ENCODE peak calls at places on chromosomes 5 and 9, in nine cellular contexts. M is iris pigment epithelial cell; T is NCI-H748 treated with DMSO at 0.1 percent for 48 hours; R is stimulated activated effector memory CD8-positive, alpha-beta T cell treated with anti-CD3 and anti-CD28 coated beads, Interleukin-12 subunit alpha, Interleukin-12 subunit beta, amount 100 ng/mL, for 72 hours; F is heart right ventricle; I is cardiac fibroblast; V is GM06990; E is activated T-cell treated with anti-CD3 and anti-CD28 coated beads for 48 hours; B is OCI-LY7. W is an unnamed sample.

GRCh38 chr9:4507731-4508130 is 17.5 kb downstream of the SLC1A1 start:
- DNase-seq in M (no peak), T (no peak), R (no peak), F (no peak), I (no peak), V (no peak), E (no peak), B (no peak), W (no peak)

GRCh38 chr9:13279284-13280162 is at the start of gene MPDZ:
- DNase-seq in M (peak; percentile 78), T (peak; percentile 34), R (no peak), F (peak; percentile 73), I (peak; percentile 82), V (no peak), E (no peak), B (no peak), W (no peak)

GRCh38 chr9:111287127-111287526 is 42.9 kb downstream of the OR2K2 start:
- DNase-seq in M (peak; percentile 71), T (no peak), R (no peak), F (no peak), I (peak; percentile 56), V (no peak), E (no peak), B (no peak), W (no peak)

GRCh38 chr9:91428431-91428830 is 4.8 kb upstream of the NFIL3 start:
- DNase-seq in M (peak; percentile 42), T (no peak), R (no peak), F (no peak), I (peak; percentile 51), V (no peak), E (no peak), B (no peak), W (no peak)

GRCh38 chr5:172283020-172283861 is at the start of gene UBTD2:
- DNase-seq in M (peak; percentile 78), T (peak; percentile 60), R (no peak), F (peak; percentile 89), I (peak; percentile 85), V (peak; percentile 84), E (peak; percentile 72), B (peak; percentile 82), W (peak; percentile 59)

GRCh38 chr5:146699729-146700430 is 178.7 kb downstream of the PPP2R2B start:
- DNase-seq in M (no peak), T (no peak), R (no peak), F (no peak), I (no peak), V (no peak), E (no peak), B (no peak), W (no peak)

GRCh38 chr5:78920604-78921003 is 64.5 kb downstream of the ARSB start:
- DNase-seq in M (peak; percentile 45), T (no peak), R (no peak), F (no peak), I (peak; percentile 60), V (no peak), E (no peak), B (peak; percentile 43), W (no peak)

GRCh38 chr9:127809562-127810377 is 7.1 kb downstream of the FPGS start:
- DNase-seq in M (peak; percentile 33), T (no peak), R (no peak), F (peak; percentile 50), I (peak; percentile 68), V (no peak), E (no peak), B (peak; percentile 68), W (no peak)

GRCh38 chr5:32258406-32258805 is 54.3 kb downstream of the MTMR12 start:
- DNase-seq in M (peak; percentile 21), T (no peak), R (no peak), F (no peak), I (no peak), V (no peak), E (no peak), B (no peak), W (no peak)

GRCh38 chr9:6959275-6960000 is 201.7 kb downstream of the KDM4C start:
- DNase-seq in M (no peak), T (no peak), R (no peak), F (no peak), I (no peak), V (no peak), E (no peak), B (no peak), W (no peak)

GRCh38 chr9:95091574-95091970 is 225.9 kb downstream of the FANCC start:
- DNase-seq in M (peak; percentile 42), T (no peak), R (no peak), F (no peak), I (no peak), V (no peak), E (no peak), B (no peak), W (no peak)

GRCh38 chr5:54217826-54218503 is 92.4 kb downstream of the ARL15 start:
- DNase-seq in M (peak; percentile 75), T (peak; percentile 72), R (no peak), F (no peak), I (peak; percentile 87), V (no peak), E (no peak), B (peak; percentile 47), W (no peak)

GRCh38 chr5:36417221-36417620 is 115.5 kb upstream of the RANBP3L start:
- DNase-seq in M (no peak), T (no peak), R (no peak), F (no peak), I (no peak), V (no peak), E (no peak), B (no peak), W (no peak)

GRCh38 chr5:33440482-33441240 is at the start of gene TARS1:
- DNase-seq in M (peak; percentile 100), T (peak; percentile 100), R (peak; percentile 98), F (peak; percentile 95), I (peak; percentile 100), V (peak; percentile 94), E (peak; percentile 89), B (peak; percentile 96), W (peak; percentile 91)

GRCh38 chr9:136544549-136545064 is 1.2 kb downstream of the NOTCH1 start:
- DNase-seq in M (peak; percentile 11), T (no peak), R (peak; percentile 78), F (peak; percentile 79), I (peak; percentile 34), V (peak; percentile 60), E (peak; percentile 59), B (peak; percentile 25), W (peak; percentile 47)

GRCh38 chr9:22954964-22955363 is 508.3 kb downstream of the DMRTA1 start:
- DNase-seq in M (no peak), T (no peak), R (no peak), F (no peak), I (no peak), V (no peak), E (no peak), B (no peak), W (no peak)

GRCh38 chr9:23772384-23772783 is 53.7 kb downstream of the ELAVL2 start:
- DNase-seq in M (no peak), T (no peak), R (no peak), F (no peak), I (no peak), V (no peak), E (no peak), B (no peak), W (no peak)

GRCh38 chr5:91206103-91206502 is 177.0 kb downstream of the ARRDC3 start:
- DNase-seq in M (no peak), T (no peak), R (no peak), F (no peak), I (no peak), V (no peak), E (no peak), B (no peak), W (no peak)

GRCh38 chr5:125004009-125004408 is 257.6 kb upstream of the ZNF608 start:
- DNase-seq in M (peak; percentile 3), T (no peak), R (no peak), F (no peak), I (no peak), V (no peak), E (no peak), B (no peak), W (no peak)

W was measured in naive thymus-derived CD8-positive, alpha-beta T cell.